ENCODE peak calls at places on chromosomes 11 and 22, in seven cellular contexts. C is neuronal stem cell; P is CD8-positive, alpha-beta T cell; V is cardiac muscle cell; Z is lower lobe of right lung; B is A549; U is WERI-Rb-1. M is an unnamed sample.

GRCh38 chr11:126355324-126355925 is at the start of gene ST3GAL4:
- DNase-seq in C (peak; percentile 82), P (peak; percentile 64), V (peak; percentile 90), Z (peak; percentile 84), B (peak; percentile 69), U (peak; percentile 93), M (peak; percentile 52)

GRCh38 chr22:36733271-36733670 is 29.7 kb upstream of the CACNG2 start:
- DNase-seq in C (no peak), P (no peak), V (no peak), Z (no peak), B (no peak), U (no peak), M (no peak)

GRCh38 chr11:122115520-122116343 is at the start of gene BLID:
- DNase-seq in C (no peak), P (no peak), V (peak; percentile 64), Z (peak; percentile 75), B (peak; percentile 31), U (no peak), M (no peak)

GRCh38 chr11:2661173-2662023 is 38.4 kb downstream of the KCNQ1OT1 start:
- DNase-seq in C (no peak), P (no peak), V (no peak), Z (no peak), B (no peak), U (no peak), M (no peak)

GRCh38 chr11:87150936-87151335 is 113.2 kb downstream of the TMEM135 start:
- DNase-seq in C (no peak), P (no peak), V (no peak), Z (no peak), B (no peak), U (no peak), M (peak; percentile 24)

GRCh38 chr11:1306186-1307162 is 3.0 kb downstream of the TOLLIP start:
- DNase-seq in C (no peak), P (no peak), V (no peak), Z (no peak), B (no peak), U (no peak), M (no peak)

GRCh38 chr11:65506770-65507485 is 8.1 kb downstream of the MALAT1 start:
- DNase-seq in C (peak; percentile 62), P (peak; percentile 36), V (peak; percentile 64), Z (no peak), B (no peak), U (peak; percentile 86), M (no peak)

GRCh38 chr11:45624095-45624494 is 41.3 kb downstream of the CHST1 start:
- DNase-seq in C (no peak), P (no peak), V (no peak), Z (no peak), B (no peak), U (no peak), M (peak; percentile 30)

GRCh38 chr11:129593098-129593497 is 217.4 kb downstream of the BARX2 start:
- DNase-seq in C (no peak), P (no peak), V (no peak), Z (no peak), B (no peak), U (no peak), M (no peak)

GRCh38 chr11:64717268-64717578 is 5.8 kb downstream of the NRXN2 start:
- DNase-seq in C (no peak), P (no peak), V (no peak), Z (no peak), B (no peak), U (no peak), M (no peak)

GRCh38 chr11:75428301-75428724 is 4.7 kb downstream of the KLHL35 start:
- DNase-seq in C (no peak), P (peak; percentile 72), V (peak; percentile 44), Z (peak; percentile 96), B (no peak), U (peak; percentile 44), M (no peak)

GRCh38 chr22:37508431-37508963 is 10.7 kb downstream of the CARD10 start:
- DNase-seq in C (no peak), P (no peak), V (no peak), Z (no peak), B (no peak), U (peak; percentile 80), M (no peak)

GRCh38 chr11:129322941-129323340 is 52.7 kb upstream of the BARX2 start:
- DNase-seq in C (no peak), P (no peak), V (no peak), Z (no peak), B (no peak), U (peak; percentile 30), M (no peak)

DNA sequence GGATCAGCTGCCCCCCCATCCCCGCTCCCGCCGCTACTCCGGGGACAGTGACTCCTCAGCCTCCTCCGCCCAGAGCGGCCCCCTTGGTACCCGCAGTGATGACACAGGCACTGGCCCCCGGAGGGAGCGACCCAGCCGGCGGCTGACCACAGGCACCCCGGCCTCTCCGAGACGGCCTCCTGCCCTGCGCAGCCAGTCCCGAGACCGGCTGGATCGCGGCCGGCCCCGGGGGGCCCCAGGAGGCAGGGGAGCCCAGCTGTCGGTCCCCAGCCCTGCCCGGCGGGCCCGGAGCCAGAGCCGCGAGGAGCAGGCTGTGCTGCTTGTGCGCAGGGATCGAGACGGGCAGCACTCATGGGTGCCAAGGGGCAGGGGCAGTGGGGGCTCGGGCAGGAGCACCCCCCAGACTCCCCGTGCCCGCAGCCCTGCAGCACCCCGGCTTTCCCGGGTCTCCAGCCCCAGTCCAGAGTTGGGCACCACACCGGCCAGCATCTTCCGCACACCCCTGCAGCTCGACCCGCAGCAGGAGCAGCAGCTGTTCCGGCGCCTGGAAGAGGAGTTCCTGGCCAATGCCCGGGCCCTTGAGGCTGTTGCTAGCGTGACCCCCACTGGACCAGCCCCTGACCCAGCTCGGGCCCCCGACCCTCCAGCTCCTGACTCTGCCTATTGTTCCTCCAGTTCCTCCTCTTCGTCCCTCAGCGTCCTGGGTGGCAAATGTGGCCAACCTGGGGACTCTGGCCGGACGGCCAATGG is 3.9 kb downstream of the RASL10A start:
- DNase-seq in C (no peak), P (no peak), V (no peak), Z (peak; percentile 50), B (no peak), U (no peak), M (peak; percentile 47)
- H3K4me3 ChIP-seq in C (no peak overlapping the region), P (no peak overlapping the region), V (no peak overlapping the region), Z (peak overlapping the region; percentile 23), B (no peak overlapping the region), U (no peak overlapping the region), M (no peak overlapping the region)

DNA sequence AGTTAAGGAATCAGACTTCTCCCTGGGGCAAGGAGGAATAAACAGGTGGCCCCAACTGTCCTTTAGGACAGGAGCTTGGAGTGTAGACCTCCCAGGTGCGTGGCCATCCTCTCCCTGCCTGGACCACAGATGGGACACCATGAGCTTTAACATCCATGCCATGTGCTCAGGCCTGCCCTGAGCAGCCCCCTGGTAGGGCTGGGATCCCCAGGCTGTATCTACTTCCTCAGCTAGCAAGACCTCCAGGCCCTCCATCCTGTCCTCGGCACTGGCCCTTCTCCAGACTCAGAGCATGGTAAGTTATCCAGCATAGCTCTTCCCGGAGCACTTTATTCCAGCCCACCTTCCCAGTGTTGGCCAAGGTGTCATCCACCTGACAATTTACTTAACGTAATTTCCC is 5.7 kb downstream of the CD6 start:
- DNase-seq in C (no peak), P (no peak), V (no peak), Z (no peak), B (no peak), U (no peak), M (no peak)
- H3K27ac ChIP-seq in C (no peak overlapping the region), P (no peak overlapping the region), V (no peak overlapping the region), Z (no peak overlapping the region), B (no peak overlapping the region), U (no peak overlapping the region), M (no peak overlapping the region)

DNA sequence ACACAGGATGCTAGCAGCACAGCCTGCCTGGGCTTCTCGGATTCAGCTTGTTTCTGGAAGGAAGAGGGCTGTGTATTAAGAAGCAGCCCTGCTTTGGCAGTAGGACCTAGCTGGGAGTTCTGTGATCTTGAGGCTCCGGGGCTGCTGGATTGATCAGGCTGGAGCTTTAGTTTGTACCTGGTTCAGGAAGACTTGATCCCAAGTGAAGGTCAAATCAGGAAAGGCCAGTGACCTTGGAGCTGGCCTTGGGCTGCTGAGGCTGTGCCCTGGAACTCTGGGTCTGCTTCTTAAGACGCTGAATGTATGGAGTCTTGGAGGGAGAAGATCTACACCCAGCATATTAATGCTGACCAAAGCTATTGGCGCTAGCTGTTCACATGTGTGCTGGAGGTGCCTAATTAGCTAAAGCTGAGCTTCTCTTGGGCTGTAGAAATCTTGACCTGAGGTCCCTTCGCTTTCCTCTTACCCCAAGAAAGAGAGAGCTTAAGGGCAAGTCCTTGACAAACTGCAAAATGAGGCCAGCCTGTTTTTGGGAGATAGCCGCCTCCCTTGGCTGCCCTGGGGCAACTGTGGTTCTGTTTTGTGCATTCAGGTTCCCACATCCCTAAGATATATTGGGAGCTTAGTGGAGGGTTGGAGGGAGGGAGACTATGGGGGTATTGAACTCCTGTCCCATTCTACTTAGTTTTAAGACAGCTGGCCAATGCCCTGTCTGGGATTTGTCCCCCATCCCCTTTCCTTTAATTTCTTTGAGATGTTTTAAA is 135.9 kb downstream of the DBX1 start:
- DNase-seq in C (no peak), P (no peak), V (no peak), Z (no peak), B (no peak), U (no peak), M (no peak)
- H3K4me3 ChIP-seq in C (no peak overlapping the region), P (no peak overlapping the region), V (peak overlapping the region; percentile 52), Z (no peak overlapping the region), B (peak overlapping the region; percentile 49), U (peak overlapping the region; percentile 97), M (no peak overlapping the region)

DNA sequence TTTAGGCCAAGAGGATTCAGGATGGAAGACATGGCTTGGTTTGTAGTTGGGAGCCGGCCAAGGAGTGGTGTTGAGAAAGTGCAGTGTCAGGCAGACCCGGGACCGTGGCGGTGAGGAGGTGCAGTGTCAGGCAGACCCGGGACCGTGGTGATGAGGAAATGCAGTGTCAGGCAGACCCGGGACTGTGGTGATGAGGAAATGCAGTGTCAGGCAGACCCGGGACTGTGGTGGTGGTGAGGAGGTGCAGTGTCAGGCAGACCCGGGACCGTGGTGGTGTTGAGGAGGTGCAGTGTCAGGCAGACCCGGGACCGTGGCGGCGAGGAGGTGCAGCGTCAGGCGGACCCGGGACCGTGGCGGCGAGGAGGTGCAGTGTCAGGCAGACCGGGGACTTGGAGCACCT is 59.7 kb downstream of the LRP5 start:
- DNase-seq in C (no peak), P (no peak), V (no peak), Z (no peak), B (no peak), U (no peak), M (no peak)
- H3K27ac ChIP-seq in C (no peak overlapping the region), P (no peak overlapping the region), V (no peak overlapping the region), Z (no peak overlapping the region), B (no peak overlapping the region), U (no peak overlapping the region), M (no peak overlapping the region)

GRCh38 chr22:30492144-30492543 is 13.4 kb downstream of the SEC14L4 start:
- DNase-seq in C (no peak), P (no peak), V (no peak), Z (peak; percentile 32), B (no peak), U (no peak), M (no peak)
- H3K4me3 ChIP-seq in C (no peak overlapping the region), P (no peak overlapping the region), V (no peak overlapping the region), Z (no peak overlapping the region), B (no peak overlapping the region), U (no peak overlapping the region), M (no peak overlapping the region)

M was measured in SJSA1.